ENCODE peak calls at places on chromosomes 2 and 18, in seven cellular contexts. Q, Z, I, F, K, U and M are unnamed samples.
A peak's percentile ranks its signal among the peaks of the same experiment; 100 is the strongest.

GRCh38 chr2:28566441-28567075 is 70.7 kb downstream of the PLB1 start:
- DNase-seq in I (peak; percentile 85), F (peak; percentile 97), U (peak; percentile 85), Z (peak; percentile 93), Q (peak; percentile 77), K (peak; percentile 60), M (peak; percentile 16)

GRCh38 chr2:40397720-40398119 is 54.2 kb downstream of the SLC8A1 start:
- DNase-seq in Q (no peak), U (no peak), K (no peak), Z (no peak), I (no peak), F (no peak), M (no peak)

GRCh38 chr18:2878656-2879330 is 32.0 kb downstream of the EMILIN2 start:
- DNase-seq in Z (no peak), I (no peak), F (no peak), Q (no peak), K (no peak), U (no peak), M (no peak)

GRCh38 chr2:240567872-240568677 is at the start of gene RNPEPL1:
- DNase-seq in K (no peak), Q (no peak), U (peak; percentile 34), F (peak; percentile 71), I (peak; percentile 40), Z (peak; percentile 76), M (no peak)

GRCh38 chr18:32346667-32347066 is 124.0 kb downstream of the GAREM1 start:
- DNase-seq in I (no peak), U (no peak), Q (no peak), F (no peak), K (no peak), Z (peak; percentile 75), M (no peak)

GRCh38 chr2:127535422-127535901 is at the start of gene MYO7B:
- DNase-seq in F (no peak), Q (no peak), Z (no peak), I (no peak), U (no peak), K (no peak), M (no peak)

GRCh38 chr2:73197579-73197978 is 4.8 kb upstream of the NOTO start:
- DNase-seq in I (no peak), U (no peak), K (no peak), F (no peak), Z (no peak), Q (no peak), M (no peak)

GRCh38 chr2:44817673-44818335 is 123.7 kb upstream of the SIX3 start:
- DNase-seq in K (no peak), Z (no peak), Q (no peak), F (no peak), U (peak; percentile 89), I (no peak), M (no peak)

GRCh38 chr18:3132700-3133099 is 87.1 kb downstream of the MYOM1 start:
- DNase-seq in K (no peak), Q (no peak), Z (no peak), I (peak; percentile 19), U (no peak), F (no peak), M (no peak)

GRCh38 chr2:71938659-71939587 is 208.7 kb downstream of the CYP26B1 start:
- DNase-seq in Q (no peak), I (no peak), U (no peak), F (peak; percentile 24), K (no peak), Z (no peak), M (no peak)

GRCh38 chr2:152421521-152422367 is 86.8 kb downstream of the FMNL2 start:
- DNase-seq in F (no peak), I (peak; percentile 94), U (no peak), K (peak; percentile 75), Z (no peak), Q (peak; percentile 38), M (peak; percentile 84)

GRCh38 chr2:98790221-98790620 is 59.3 kb upstream of the MGAT4A start:
- DNase-seq in I (no peak), K (no peak), F (no peak), Q (no peak), U (no peak), Z (no peak), M (no peak)

GRCh38 chr2:227939271-227940027 is 68.0 kb downstream of the DAW1 start:
- DNase-seq in U (peak; percentile 46), Q (peak; percentile 18), F (peak; percentile 50), Z (peak; percentile 83), K (peak; percentile 60), I (peak; percentile 22), M (no peak)

GRCh38 chr2:234500394-234501006 is 3.6 kb upstream of the ARL4C start:
- DNase-seq in I (peak; percentile 61), U (peak; percentile 62), Z (peak; percentile 53), F (peak; percentile 57), Q (peak; percentile 46), K (peak; percentile 49), M (no peak)

GRCh38 chr2:160132761-160133160 is 67.3 kb downstream of the ITGB6 start:
- DNase-seq in K (no peak), U (no peak), F (no peak), Q (no peak), Z (no peak), I (no peak), M (no peak)

GRCh38 chr2:165562235-165562634 is 92.7 kb downstream of the CSRNP3 start:
- DNase-seq in Q (no peak), K (no peak), F (no peak), I (no peak), Z (no peak), U (no peak), M (no peak)

GRCh38 chr18:48892146-48892855 is 58.5 kb downstream of the SMAD7 start:
- DNase-seq in K (no peak), F (no peak), I (no peak), Z (no peak), Q (no peak), U (no peak), M (no peak)

GRCh38 chr2:217932661-217933325 is 70.0 kb downstream of the TNS1 start:
- DNase-seq in I (peak; percentile 47), K (no peak), F (no peak), U (no peak), Q (no peak), Z (peak; percentile 35), M (no peak)

GRCh38 chr2:132669854-132670103 is 226 bp downstream of the LYPD1 start:
- DNase-seq in Z (peak; percentile 84), K (no peak), F (peak; percentile 67), I (no peak), U (no peak), Q (no peak), M (no peak)

GRCh38 chr2:119464977-119465376 is 33.3 kb downstream of the TMEM37 start:
- DNase-seq in Z (no peak), F (no peak), Q (no peak), U (no peak), I (no peak), K (no peak), M (no peak)

GRCh38 chr2:132607407-132607806 is 62.6 kb downstream of the LYPD1 start:
- DNase-seq in F (no peak), I (no peak), Z (no peak), Q (no peak), U (no peak), K (no peak), M (no peak)

GRCh38 chr2:5035134-5035533 is 657.0 kb upstream of the SOX11 start:
- DNase-seq in Q (no peak), F (no peak), I (no peak), Z (no peak), K (no peak), U (peak; percentile 37), M (no peak)

GRCh38 chr18:51091270-51091669 is 61.3 kb downstream of the SMAD4 start:
- DNase-seq in K (no peak), Q (no peak), U (no peak), Z (no peak), F (no peak), I (no peak), M (no peak)

GRCh38 chr2:3207091-3207491 is 170.5 kb downstream of the EIPR1 start:
- DNase-seq in K (no peak), I (no peak), F (no peak), U (no peak), Q (no peak), Z (no peak), M (no peak)

GRCh38 chr2:134917958-134918517 is 584 bp upstream of the CCNT2 start:
- DNase-seq in Q (no peak), F (no peak), I (peak; percentile 92), K (no peak), Z (no peak), U (no peak), M (peak; percentile 67)

GRCh38 chr2:64996914-64997313 is 7.7 kb downstream of the SLC1A4 start:
- DNase-seq in Q (no peak), I (no peak), Z (no peak), F (no peak), U (peak; percentile 75), K (no peak), M (no peak)
- TF ChIP-seq CTCF in Q (no peak), I (no peak), Z (no peak), F (no peak), U (peak; percentile 14), K (no peak), M (peak; percentile 29)

GRCh38 chr2:63058742-63059433 is 8.3 kb downstream of the OTX1 start:
- DNase-seq in K (no peak), Z (peak; percentile 81), U (peak; percentile 46), I (no peak), F (peak; percentile 79), Q (peak; percentile 14), M (no peak)
- H3K27me3 ChIP-seq in K (no peaks in the 10 kb centered on the region), Z (peaks cover 90% of the 10 kb centered on the region), U (peaks cover 69% of the 10 kb centered on the region), I (peaks cover 98% of the 10 kb centered on the region), F (peaks cover 82% of the 10 kb centered on the region), Q (peaks cover 69% of the 10 kb centered on the region), M (peaks cover 57% of the 10 kb centered on the region)

GRCh38 chr18:70429847-70430500 is 141.1 kb downstream of the SOCS6 start:
- DNase-seq in Z (no peak), I (no peak), U (no peak), F (no peak), K (no peak), Q (no peak), M (no peak)

GRCh38 chr18:70433001-70433400 is 144.2 kb downstream of the SOCS6 start:
- DNase-seq in U (no peak), Q (no peak), I (no peak), F (no peak), Z (no peak), K (no peak), M (no peak)

GRCh38 chr18:70430501-70431173 is 141.8 kb downstream of the SOCS6 start:
- DNase-seq in U (no peak), Q (no peak), I (no peak), Z (no peak), F (no peak), K (no peak), M (no peak)

GRCh38 chr18:70426818-70427217 is 138.0 kb downstream of the SOCS6 start:
- DNase-seq in K (no peak), Q (no peak), I (no peak), Z (no peak), U (no peak), F (no peak), M (no peak)

GRCh38 chr18:70431203-70431624 is 142.4 kb downstream of the SOCS6 start:
- DNase-seq in F (no peak), U (no peak), Q (no peak), Z (no peak), I (no peak), K (no peak), M (peak; percentile 39)
- H3K4me3 ChIP-seq in F (no peak overlapping the region), U (no peak overlapping the region), Q (no peak overlapping the region), Z (no peak overlapping the region), I (no peak overlapping the region), K (no peak overlapping the region), M (no peak overlapping the region)

DNA sequence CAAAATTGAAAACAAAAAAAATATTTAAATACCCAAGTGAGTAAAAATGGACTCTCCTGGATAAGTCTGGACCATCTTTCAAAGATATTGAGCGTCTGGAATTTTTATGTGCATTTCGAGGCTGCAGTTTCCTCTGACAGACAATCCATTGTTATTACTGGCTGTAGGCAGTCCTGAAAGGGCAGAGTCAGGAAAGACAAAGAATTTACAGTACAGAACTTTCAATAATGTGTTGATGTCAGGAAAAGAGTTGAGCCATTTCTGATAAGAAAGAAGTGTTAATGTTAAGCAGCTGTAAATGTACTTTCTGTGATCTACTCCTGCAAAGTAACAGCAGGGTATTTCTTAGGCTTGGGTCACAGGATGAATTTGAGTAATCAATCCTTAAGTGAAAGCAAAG is 29.8 kb downstream of the TSPYL6 start:
- DNase-seq in F (no peak), Q (no peak), U (no peak), I (peak; percentile 74), K (no peak), Z (no peak), M (no peak)
- TF ChIP-seq CTCF in F (no peak), Q (no peak), U (no peak), I (no peak), K (no peak), Z (no peak), M (no peak)